ENCODE peak calls at places on chromosomes 13 and 19, in ten cellular contexts. N is substantia nigra; E is hepatic stellate cell; J is activated CD4-positive, alpha-beta T cell treated with anti-CD3 and anti-CD28 coated beads for 24 hours; S is EL; X is activated CD4-positive, CD25-positive, alpha-beta regulatory T cell treated with anti-CD3 and anti-CD28 coated beads, Interleukin-2, amount 50 U/mL, for 72 hours; A is fibroblast of gingiva; H is AG04450; O is HTR-8/SVneo; F is hypothalamus. U is an unnamed sample.

GRCh38 chr13:47949799-47950198 is 51.3 kb downstream of the SUCLA2 start:
- DNase-seq in O (no peak), N (no peak), H (no peak), A (no peak), E (no peak), F (no peak), X (no peak), S (no peak), J (no peak), U (no peak)

GRCh38 chr13:111397202-111397880 is 76.9 kb downstream of the TEX29 start:
- DNase-seq in H (no peak), J (no peak), F (no peak), A (no peak), O (no peak), S (no peak), E (no peak), X (no peak), N (no peak), U (no peak)

GRCh38 chr13:44961997-44962396 is 27.3 kb downstream of the NUFIP1 start:
- DNase-seq in A (no peak), E (no peak), X (no peak), N (no peak), H (no peak), F (no peak), O (no peak), S (no peak), J (no peak), U (no peak)

GRCh38 chr13:37492741-37493514 is 105.6 kb downstream of the POSTN start:
- DNase-seq in X (no peak), J (no peak), H (peak; percentile 53), N (no peak), O (peak; percentile 41), E (peak; percentile 19), F (no peak), A (no peak), S (peak; percentile 94), U (no peak)

GRCh38 chr13:39025433-39025839 is 12.5 kb downstream of the PROSER1 start:
- DNase-seq in F (no peak), J (no peak), N (no peak), A (no peak), X (no peak), S (no peak), H (no peak), E (no peak), O (no peak), U (no peak)

GRCh38 chr19:15527705-15528104 is 19.4 kb downstream of the CYP4F22 start:
- DNase-seq in H (no peak), X (no peak), S (no peak), J (no peak), O (no peak), F (no peak), N (no peak), A (no peak), E (no peak), U (no peak)

GRCh38 chr19:4429266-4430200 is 27.1 kb downstream of the CHAF1A start:
- DNase-seq in A (no peak), F (no peak), E (no peak), X (no peak), J (no peak), S (no peak), H (peak; percentile 23), O (no peak), N (no peak), U (no peak)

GRCh38 chr13:113485545-113485944 is 5.0 kb downstream of the DCUN1D2 start:
- DNase-seq in X (no peak), S (no peak), A (no peak), F (no peak), H (no peak), N (no peak), O (no peak), J (no peak), E (no peak), U (no peak)

GRCh38 chr19:2239173-2239572 is 2.5 kb downstream of the SF3A2 start:
- DNase-seq in X (no peak), H (no peak), E (no peak), O (no peak), A (no peak), J (no peak), N (no peak), S (no peak), F (no peak), U (no peak)

GRCh38 chr13:40490086-40490723 is 176.2 kb downstream of the FOXO1 start:
- DNase-seq in A (no peak), N (no peak), O (no peak), S (no peak), H (no peak), F (peak; percentile 28), J (no peak), X (no peak), E (no peak), U (no peak)

GRCh38 chr19:38135150-38135998 is 88.6 kb downstream of the DPF1 start:
- DNase-seq in S (no peak), N (no peak), X (no peak), J (no peak), E (no peak), H (no peak), A (no peak), F (no peak), O (no peak), U (no peak)

GRCh38 chr19:36097036-36097435 is 13.9 kb upstream of the OVOL3 start:
- DNase-seq in X (no peak), H (no peak), A (no peak), O (no peak), N (peak; percentile 44), J (no peak), F (peak; percentile 78), S (no peak), E (no peak), U (no peak)

GRCh38 chr13:106242554-106242953 is 292.9 kb downstream of the EFNB2 start:
- DNase-seq in E (no peak), F (no peak), A (no peak), O (no peak), J (no peak), S (no peak), H (no peak), N (no peak), X (no peak), U (no peak)

GRCh38 chr19:27741236-27741635 is 1471.7 kb downstream of the UQCRFS1 start:
- DNase-seq in O (no peak), H (no peak), F (no peak), X (no peak), E (no peak), N (no peak), A (no peak), S (no peak), J (no peak), U (no peak)

GRCh38 chr19:7722231-7722651 is 9.7 kb downstream of the CLEC4G start:
- DNase-seq in S (no peak), N (no peak), O (no peak), E (no peak), J (no peak), A (no peak), F (no peak), X (no peak), H (no peak), U (no peak)

GRCh38 chr19:8610041-8610927 is at the start of gene ADAMTS10:
- DNase-seq in N (no peak), S (peak; percentile 18), A (peak; percentile 11), O (peak; percentile 41), F (peak; percentile 5), J (peak; percentile 15), X (peak; percentile 41), E (peak; percentile 59), H (no peak), U (no peak)

GRCh38 chr19:41330476-41330875 is 20.5 kb downstream of the CCDC97 start:
- DNase-seq in O (no peak), X (no peak), N (no peak), H (no peak), S (no peak), A (no peak), F (no peak), E (no peak), J (no peak), U (no peak)